ENCODE peak calls at places on chromosomes 12 and 14, in four cellular contexts. X is CD4-positive, alpha-beta T cell; L is GM12878; K is keratinocyte. R is an unnamed sample.

GRCh38 chr14:74594021-74594420 is 18.0 kb downstream of the LTBP2 start:
- DNase-seq in X (no peak), L (no peak), K (no peak), R (no peak)

GRCh38 chr12:40586823-40587222 is 105.4 kb upstream of the CNTN1 start:
- DNase-seq in X (no peak), L (no peak), K (no peak), R (no peak)

GRCh38 chr12:111156304-111156703 is 212.6 kb downstream of the PHETA1 start:
- DNase-seq in X (no peak), L (no peak), K (no peak), R (no peak)

GRCh38 chr12:58916891-58917570 is 3.3 kb downstream of the LRIG3 start:
- DNase-seq in X (no peak), L (no peak), K (no peak), R (no peak)

GRCh38 chr12:87704374-87704773 is 324.8 kb downstream of the C12orf50 start:
- DNase-seq in X (no peak), L (no peak), K (no peak), R (no peak)

GRCh38 chr12:59055204-59055839 is 135.0 kb upstream of the LRIG3 start:
- DNase-seq in X (no peak), L (no peak), K (peak; percentile 86), R (no peak)

GRCh38 chr14:75068294-75069020 is 984 bp upstream of the ZC2HC1C start:
- DNase-seq in X (no peak), L (no peak), K (no peak), R (no peak)

GRCh38 chr14:61860294-61860918 is 98.2 kb downstream of the SNAPC1 start:
- DNase-seq in X (peak; percentile 42), L (peak; percentile 44), K (no peak), R (no peak)

GRCh38 chr12:51817027-51817953 is 31.2 kb downstream of the FIGNL2 start:
- DNase-seq in X (no peak), L (no peak), K (no peak), R (peak; percentile 7)

GRCh38 chr12:79559591-79559990 is 131.2 kb downstream of the PAWR start:
- DNase-seq in X (no peak), L (no peak), K (no peak), R (no peak)

GRCh38 chr12:96193725-96194571 is at the start of gene ELK3:
- DNase-seq in X (peak; percentile 73), L (no peak), K (no peak), R (no peak)

GRCh38 chr12:18382486-18382885 is 121.2 kb downstream of the PIK3C2G start:
- DNase-seq in X (no peak), L (no peak), K (no peak), R (no peak)

GRCh38 chr12:11482955-11483354 is 87.6 kb upstream of the PRB2 start:
- DNase-seq in X (no peak), L (no peak), K (no peak), R (no peak)

GRCh38 chr14:77691259-77691658 is 16.6 kb downstream of the ALKBH1 start:
- DNase-seq in X (no peak), L (no peak), K (no peak), R (no peak)

GRCh38 chr12:42953021-42953420 is 363.5 kb upstream of the PRICKLE1 start:
- DNase-seq in X (no peak), L (no peak), K (no peak), R (no peak)

GRCh38 chr14:62886461-62886860 is 158.8 kb downstream of the KCNH5 start:
- DNase-seq in X (no peak), L (no peak), K (no peak), R (no peak)

GRCh38 chr12:98909749-98910148 is 264.7 kb downstream of the APAF1 start:
- DNase-seq in X (no peak), L (no peak), K (no peak), R (no peak)

GRCh38 chr14:49972199-49972671 is 79.4 kb downstream of the ARF6 start:
- DNase-seq in X (no peak), L (no peak), K (peak; percentile 79), R (no peak)

GRCh38 chr12:42761601-42762350 is 172.2 kb upstream of the PRICKLE1 start:
- DNase-seq in X (no peak), L (no peak), K (no peak), R (no peak)

GRCh38 chr14:20848955-20849570 is 42.1 kb upstream of the RNASE3 start:
- DNase-seq in X (no peak), L (no peak), K (no peak), R (no peak)

GRCh38 chr12:118016424-118017264 is at the start of gene RFC5:
- DNase-seq in X (peak; percentile 96), L (peak; percentile 87), K (peak; percentile 79), R (peak; percentile 76)

GRCh38 chr14:84894254-84894653 is 635.7 kb upstream of the FLRT2 start:
- DNase-seq in X (no peak), L (no peak), K (no peak), R (no peak)

GRCh38 chr12:113462880-113463745 is 8.6 kb downstream of the LHX5 start:
- DNase-seq in X (no peak), L (no peak), K (no peak), R (no peak)

GRCh38 chr12:45200497-45201043 is 15.3 kb upstream of the ANO6 start:
- DNase-seq in X (no peak), L (no peak), K (no peak), R (no peak)

GRCh38 chr12:29242921-29243431 is 93.9 kb downstream of the FAR2 start:
- DNase-seq in X (no peak), L (no peak), K (no peak), R (no peak)

GRCh38 chr14:56172571-56172971 is 54.4 kb downstream of the PELI2 start:
- DNase-seq in X (no peak), L (no peak), K (no peak), R (no peak)

GRCh38 chr14:75636100-75636692 is 24.5 kb downstream of the ERG28 start:
- DNase-seq in X (no peak), L (no peak), K (no peak), R (peak; percentile 6)

GRCh38 chr14:72788972-72789728 is 104.8 kb downstream of the DPF3 start:
- DNase-seq in X (no peak), L (no peak), K (no peak), R (no peak)

GRCh38 chr12:14239350-14239934 is 126.0 kb upstream of the ATF7IP start:
- DNase-seq in X (no peak), L (peak; percentile 86), K (no peak), R (no peak)

GRCh38 chr12:109905301-109905700 is 5.2 kb downstream of the TCHP start:
- DNase-seq in X (no peak), L (no peak), K (no peak), R (no peak)

GRCh38 chr14:104577457-104578301 is 1.9 kb upstream of the C14orf180 start:
- DNase-seq in X (no peak), L (no peak), K (no peak), R (no peak)

GRCh38 chr12:27965966-27966365 is 6.6 kb downstream of the PTHLH start:
- DNase-seq in X (no peak), L (no peak), K (no peak), R (no peak)

GRCh38 chr12:29241821-29242591 is 92.9 kb downstream of the FAR2 start:
- DNase-seq in X (no peak), L (peak; percentile 72), K (peak; percentile 26), R (peak; percentile 16)

GRCh38 chr14:42424501-42424900 is 817.8 kb downstream of the LRFN5 start:
- DNase-seq in X (no peak), L (no peak), K (peak; percentile 28), R (no peak)

GRCh38 chr12:6082613-6083012 is 41.9 kb downstream of the VWF start:
- DNase-seq in X (no peak), L (no peak), K (no peak), R (no peak)

GRCh38 chr12:6085841-6086240 is 38.6 kb downstream of the VWF start:
- DNase-seq in X (no peak), L (no peak), K (no peak), R (no peak)

GRCh38 chr12:6084969-6085450 is 39.5 kb downstream of the VWF start:
- DNase-seq in X (no peak), L (no peak), K (no peak), R (no peak)

GRCh38 chr12:6083606-6084005 is 40.9 kb downstream of the VWF start:
- DNase-seq in X (no peak), L (no peak), K (no peak), R (no peak)

GRCh38 chr12:6084261-6084968 is 40.1 kb downstream of the VWF start:
- DNase-seq in X (no peak), L (no peak), K (no peak), R (peak; percentile 26)
- H3K27ac ChIP-seq in X (no peak overlapping the region), L (no peak overlapping the region), K (peak overlapping the region; percentile 4), R (peak overlapping the region; percentile 84)

GRCh38 chr14:100840751-100841444 is 15.0 kb downstream of the MEG3 start:
- DNase-seq in X (no peak), L (no peak), K (no peak), R (no peak)
- H3K27ac ChIP-seq in X (no peak overlapping the region), L (no peak overlapping the region), K (no peak overlapping the region), R (no peak overlapping the region)

DNA sequence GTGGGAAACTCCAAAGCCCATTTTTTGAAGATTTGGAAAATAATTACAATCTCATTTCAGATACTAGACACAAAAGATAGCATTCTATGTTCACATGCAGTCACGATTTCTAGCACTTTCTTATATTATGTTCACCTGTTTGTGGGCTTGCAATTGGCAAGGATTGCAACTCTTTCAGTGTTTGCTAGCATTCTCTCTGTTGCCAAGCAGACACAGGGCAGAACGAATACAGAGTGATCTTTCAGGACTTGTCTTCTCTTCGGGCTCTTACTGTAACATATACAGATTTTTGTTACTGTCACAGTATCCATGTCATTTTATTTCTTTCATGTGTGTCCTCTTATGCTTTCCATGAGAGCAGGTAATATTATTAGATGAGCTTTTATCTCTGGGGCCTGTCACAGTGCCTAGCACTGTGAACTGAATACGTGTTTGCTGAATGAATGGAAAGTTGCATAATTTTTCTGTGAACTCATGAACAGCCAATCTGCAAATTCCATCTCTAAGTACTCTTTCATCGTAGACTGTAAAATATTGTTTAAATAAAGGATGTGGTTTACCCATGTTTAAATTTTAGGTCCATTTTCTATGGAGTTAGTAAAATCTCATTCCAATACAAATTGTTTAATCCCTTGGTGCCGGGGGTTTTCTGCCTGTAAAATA is 105.1 kb downstream of the BMP4 start:
- DNase-seq in X (no peak), L (no peak), K (no peak), R (no peak)
- H3K27ac ChIP-seq in X (no peak overlapping the region), L (no peak overlapping the region), K (no peak overlapping the region), R (no peak overlapping the region)

GRCh38 chr14:34619399-34619920 is 10.5 kb downstream of the SNX6 start:
- DNase-seq in X (no peak), L (no peak), K (no peak), R (no peak)
- H3K27ac ChIP-seq in X (no peak overlapping the region), L (no peak overlapping the region), K (no peak overlapping the region), R (no peak overlapping the region)

GRCh38 chr14:92501891-92502351 is 11.7 kb upstream of the RIN3 start:
- DNase-seq in X (no peak), L (no peak), K (no peak), R (no peak)
- H3K27ac ChIP-seq in X (no peak overlapping the region), L (no peak overlapping the region), K (no peak overlapping the region), R (no peak overlapping the region)

DNA sequence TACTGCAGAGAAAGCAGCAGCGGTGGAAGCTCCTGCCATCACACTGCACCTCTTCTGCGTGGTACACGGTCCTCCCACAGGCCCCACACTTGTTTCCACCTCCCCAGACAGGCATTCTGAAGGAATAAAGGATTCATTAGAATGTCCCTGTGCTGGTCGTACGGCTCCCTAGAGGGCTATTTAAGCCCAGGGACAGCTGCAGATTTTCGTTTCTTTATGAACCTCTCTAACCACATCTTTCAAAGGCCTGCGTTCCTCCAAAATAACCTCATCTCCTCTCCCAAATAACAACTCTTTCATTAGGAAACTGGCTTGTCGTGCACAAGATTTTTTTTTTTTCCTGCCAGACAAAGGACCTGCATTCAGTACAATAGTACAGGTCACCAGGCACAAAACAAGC is 12.7 kb downstream of the CSRP2 start:
- DNase-seq in X (no peak), L (no peak), K (no peak), R (peak; percentile 12)
- H3K27ac ChIP-seq in X (no peak overlapping the region), L (no peak overlapping the region), K (no peak overlapping the region), R (peak overlapping the region; percentile 20)